ENCODE peak calls at places on chromosome 11, in six cellular contexts. One of them, this sample, is unnamed.

GRCh38 chr11:13104619-13105236 is 95.6 kb downstream of the RASSF10 start:
- DNase-seq in KG1: no peak
- DNase-seq in stimulated activated CD4-positive, alpha-beta T cell treated with anti-CD3 and anti-CD28 coated beads, TNF-alpha, amount 100 ng/mL, for 48 hours: no peak
- DNase-seq in SK-N-SH: no peak
- DNase-seq in amniotic stem cell: no peak
- DNase-seq in heart left ventricle: peak; percentile 21
- DNase-seq in this sample: no peak

GRCh38 chr11:113389288-113389687 is 1.7 kb downstream of the ANKK1 start:
- DNase-seq in KG1: no peak
- DNase-seq in stimulated activated CD4-positive, alpha-beta T cell treated with anti-CD3 and anti-CD28 coated beads, TNF-alpha, amount 100 ng/mL, for 48 hours: no peak
- DNase-seq in SK-N-SH: no peak
- DNase-seq in amniotic stem cell: no peak
- DNase-seq in heart left ventricle: no peak
- DNase-seq in this sample: no peak

GRCh38 chr11:17399236-17399635 is 10.8 kb upstream of the KCNJ11 start:
- DNase-seq in KG1: no peak
- DNase-seq in stimulated activated CD4-positive, alpha-beta T cell treated with anti-CD3 and anti-CD28 coated beads, TNF-alpha, amount 100 ng/mL, for 48 hours: no peak
- DNase-seq in SK-N-SH: no peak
- DNase-seq in amniotic stem cell: no peak
- DNase-seq in heart left ventricle: no peak
- DNase-seq in this sample: no peak

GRCh38 chr11:69010964-69011623 is 2.0 kb downstream of the MRGPRF start:
- DNase-seq in KG1: no peak
- DNase-seq in stimulated activated CD4-positive, alpha-beta T cell treated with anti-CD3 and anti-CD28 coated beads, TNF-alpha, amount 100 ng/mL, for 48 hours: peak; percentile 16
- DNase-seq in SK-N-SH: peak; percentile 40
- DNase-seq in amniotic stem cell: peak; percentile 87
- DNase-seq in heart left ventricle: peak; percentile 67
- DNase-seq in this sample: peak; percentile 63

GRCh38 chr11:116472661-116473060 is 300.1 kb downstream of the BUD13 start:
- DNase-seq in KG1: no peak
- DNase-seq in stimulated activated CD4-positive, alpha-beta T cell treated with anti-CD3 and anti-CD28 coated beads, TNF-alpha, amount 100 ng/mL, for 48 hours: no peak
- DNase-seq in SK-N-SH: no peak
- DNase-seq in amniotic stem cell: no peak
- DNase-seq in heart left ventricle: no peak
- DNase-seq in this sample: no peak

GRCh38 chr11:124644426-124645280 is 22.0 kb downstream of the TBRG1 start:
- DNase-seq in KG1: peak; percentile 11
- DNase-seq in stimulated activated CD4-positive, alpha-beta T cell treated with anti-CD3 and anti-CD28 coated beads, TNF-alpha, amount 100 ng/mL, for 48 hours: no peak
- DNase-seq in SK-N-SH: peak; percentile 75
- DNase-seq in amniotic stem cell: peak; percentile 46
- DNase-seq in heart left ventricle: peak; percentile 45
- DNase-seq in this sample: peak; percentile 72

GRCh38 chr11:121655481-121656332 is 202.9 kb upstream of the SORL1-AS1 start:
- DNase-seq in KG1: peak; percentile 95
- DNase-seq in stimulated activated CD4-positive, alpha-beta T cell treated with anti-CD3 and anti-CD28 coated beads, TNF-alpha, amount 100 ng/mL, for 48 hours: peak; percentile 50
- DNase-seq in SK-N-SH: peak; percentile 91
- DNase-seq in amniotic stem cell: peak; percentile 90
- DNase-seq in heart left ventricle: peak; percentile 89
- DNase-seq in this sample: peak; percentile 96

GRCh38 chr11:64894070-64894811 is 15.8 kb upstream of the EHD1 start:
- DNase-seq in KG1: peak; percentile 37
- DNase-seq in stimulated activated CD4-positive, alpha-beta T cell treated with anti-CD3 and anti-CD28 coated beads, TNF-alpha, amount 100 ng/mL, for 48 hours: peak; percentile 93
- DNase-seq in SK-N-SH: peak; percentile 97
- DNase-seq in amniotic stem cell: no peak
- DNase-seq in heart left ventricle: peak; percentile 85
- DNase-seq in this sample: no peak

GRCh38 chr11:86070435-86071056 is 1.7 kb upstream of the PICALM start:
- DNase-seq in KG1: no peak
- DNase-seq in stimulated activated CD4-positive, alpha-beta T cell treated with anti-CD3 and anti-CD28 coated beads, TNF-alpha, amount 100 ng/mL, for 48 hours: no peak
- DNase-seq in SK-N-SH: no peak
- DNase-seq in amniotic stem cell: no peak
- DNase-seq in heart left ventricle: no peak
- DNase-seq in this sample: no peak

GRCh38 chr11:117305145-117305544 is 10.9 kb downstream of the BACE1 start:
- DNase-seq in KG1: no peak
- DNase-seq in stimulated activated CD4-positive, alpha-beta T cell treated with anti-CD3 and anti-CD28 coated beads, TNF-alpha, amount 100 ng/mL, for 48 hours: no peak
- DNase-seq in SK-N-SH: no peak
- DNase-seq in amniotic stem cell: no peak
- DNase-seq in heart left ventricle: no peak
- DNase-seq in this sample: no peak

GRCh38 chr11:77112641-77113381 is 10.2 kb downstream of the OMP start:
- DNase-seq in KG1: no peak
- DNase-seq in stimulated activated CD4-positive, alpha-beta T cell treated with anti-CD3 and anti-CD28 coated beads, TNF-alpha, amount 100 ng/mL, for 48 hours: no peak
- DNase-seq in SK-N-SH: no peak
- DNase-seq in amniotic stem cell: no peak
- DNase-seq in heart left ventricle: no peak
- DNase-seq in this sample: no peak